ENCODE peak calls at places on chromosomes 3 and 15, in nine cellular contexts. One of them, this sample, is unnamed.

GRCh38 chr3:55476515-55476914 is 10.6 kb downstream of the WNT5A start:
- DNase-seq in bronchial epithelial cell: peak; percentile 80
- DNase-seq in NCI-H2081: no peak
- DNase-seq in RWPE1: no peak
- DNase-seq in amygdala: no peak
- DNase-seq in ELR: peak; percentile 95
- DNase-seq in H54: peak; percentile 47
- DNase-seq in cardiac muscle cell: peak; percentile 84
- DNase-seq in SK-N-DZ: no peak
- DNase-seq in this sample: no peak

GRCh38 chr3:181530584-181530983 is 181.1 kb upstream of the SOX2 start:
- DNase-seq in RWPE1: no peak
- DNase-seq in bronchial epithelial cell: no peak
- DNase-seq in SK-N-DZ: no peak
- DNase-seq in ELR: no peak
- DNase-seq in H54: no peak
- DNase-seq in cardiac muscle cell: no peak
- DNase-seq in NCI-H2081: no peak
- DNase-seq in amygdala: no peak
- DNase-seq in this sample: no peak

GRCh38 chr3:119794971-119795612 is 13.2 kb downstream of the NR1I2 start:
- DNase-seq in SK-N-DZ: no peak
- DNase-seq in amygdala: no peak
- DNase-seq in NCI-H2081: no peak
- DNase-seq in H54: peak; percentile 30
- DNase-seq in bronchial epithelial cell: peak; percentile 40
- DNase-seq in RWPE1: peak; percentile 30
- DNase-seq in cardiac muscle cell: peak; percentile 8
- DNase-seq in ELR: peak; percentile 40
- DNase-seq in this sample: no peak

GRCh38 chr3:69410301-69410700 is 24.4 kb upstream of the FRMD4B start:
- DNase-seq in ELR: peak; percentile 63
- DNase-seq in SK-N-DZ: peak; percentile 62
- DNase-seq in H54: no peak
- DNase-seq in amygdala: peak; percentile 64
- DNase-seq in RWPE1: peak; percentile 40
- DNase-seq in cardiac muscle cell: peak; percentile 77
- DNase-seq in NCI-H2081: peak; percentile 38
- DNase-seq in bronchial epithelial cell: peak; percentile 78
- DNase-seq in this sample: no peak

GRCh38 chr15:90266061-90266431 is 574 bp downstream of the NGRN start:
- DNase-seq in H54: no peak
- DNase-seq in bronchial epithelial cell: peak; percentile 46
- DNase-seq in RWPE1: peak; percentile 44
- DNase-seq in ELR: peak; percentile 66
- DNase-seq in NCI-H2081: peak; percentile 29
- DNase-seq in SK-N-DZ: peak; percentile 60
- DNase-seq in amygdala: peak; percentile 48
- DNase-seq in cardiac muscle cell: peak; percentile 31
- DNase-seq in this sample: peak; percentile 57

GRCh38 chr3:142209655-142210054 is 15.7 kb downstream of the GK5 start:
- DNase-seq in cardiac muscle cell: peak; percentile 96
- DNase-seq in NCI-H2081: no peak
- DNase-seq in ELR: peak; percentile 70
- DNase-seq in amygdala: no peak
- DNase-seq in RWPE1: peak; percentile 47
- DNase-seq in H54: peak; percentile 13
- DNase-seq in bronchial epithelial cell: peak; percentile 76
- DNase-seq in SK-N-DZ: no peak
- DNase-seq in this sample: no peak

GRCh38 chr15:74630284-74631086 is 14.8 kb downstream of the CLK3 start:
- DNase-seq in ELR: no peak
- DNase-seq in H54: no peak
- DNase-seq in NCI-H2081: no peak
- DNase-seq in SK-N-DZ: no peak
- DNase-seq in cardiac muscle cell: no peak
- DNase-seq in bronchial epithelial cell: no peak
- DNase-seq in RWPE1: no peak
- DNase-seq in amygdala: no peak
- DNase-seq in this sample: no peak

GRCh38 chr3:168820748-168821445 is 725.2 kb upstream of the GOLIM4 start:
- DNase-seq in amygdala: no peak
- DNase-seq in bronchial epithelial cell: no peak
- DNase-seq in RWPE1: no peak
- DNase-seq in SK-N-DZ: no peak
- DNase-seq in NCI-H2081: no peak
- DNase-seq in ELR: no peak
- DNase-seq in cardiac muscle cell: no peak
- DNase-seq in H54: no peak
- DNase-seq in this sample: no peak

This sample was measured in C1 segment of cervical spinal cord.